ENCODE peak calls at places on chromosomes 6 and 20, in eight cellular contexts. One of them, this sample, is unnamed.

GRCh38 chr6:91659881-91660280 is 1073.0 kb upstream of the MAP3K7 start:
- DNase-seq in mammary epithelial cell: no peak
- DNase-seq in adrenal gland: no peak
- DNase-seq in AG10803: no peak
- DNase-seq in fibroblast of lung: no peak
- DNase-seq in pancreas: no peak
- DNase-seq in kidney epithelial cell: peak
- DNase-seq in epithelial cell of esophagus: no peak
- DNase-seq in this sample: no peak

GRCh38 chr6:138115877-138116660 is 8.8 kb upstream of the PERP start:
- DNase-seq in mammary epithelial cell: peak
- DNase-seq in adrenal gland: peak
- DNase-seq in AG10803: peak
- DNase-seq in fibroblast of lung: peak
- DNase-seq in pancreas: peak
- DNase-seq in kidney epithelial cell: peak
- DNase-seq in epithelial cell of esophagus: peak
- DNase-seq in this sample: peak

GRCh38 chr20:62181808-62182207 is 1.0 kb upstream of the MTG2 start:
- DNase-seq in mammary epithelial cell: no peak
- DNase-seq in adrenal gland: no peak
- DNase-seq in AG10803: no peak
- DNase-seq in fibroblast of lung: no peak
- DNase-seq in pancreas: no peak
- DNase-seq in kidney epithelial cell: no peak
- DNase-seq in epithelial cell of esophagus: no peak
- DNase-seq in this sample: no peak

GRCh38 chr6:12967686-12968085 is 251.1 kb downstream of the PHACTR1 start:
- DNase-seq in mammary epithelial cell: no peak
- DNase-seq in adrenal gland: no peak
- DNase-seq in AG10803: peak
- DNase-seq in fibroblast of lung: no peak
- DNase-seq in pancreas: no peak
- DNase-seq in kidney epithelial cell: no peak
- DNase-seq in epithelial cell of esophagus: no peak
- DNase-seq in this sample: no peak

GRCh38 chr6:11964729-11965128 is 47.4 kb upstream of the HIVEP1 start:
- DNase-seq in mammary epithelial cell: peak
- DNase-seq in adrenal gland: no peak
- DNase-seq in AG10803: peak
- DNase-seq in fibroblast of lung: no peak
- DNase-seq in pancreas: no peak
- DNase-seq in kidney epithelial cell: no peak
- DNase-seq in epithelial cell of esophagus: peak
- DNase-seq in this sample: no peak

GRCh38 chr20:37337208-37337955 is 8.6 kb upstream of the SRC start:
- DNase-seq in mammary epithelial cell: no peak
- DNase-seq in adrenal gland: no peak
- DNase-seq in AG10803: no peak
- DNase-seq in fibroblast of lung: no peak
- DNase-seq in pancreas: no peak
- DNase-seq in kidney epithelial cell: no peak
- DNase-seq in epithelial cell of esophagus: no peak
- DNase-seq in this sample: no peak

GRCh38 chr6:144580039-144580438 is 294.9 kb downstream of the UTRN start:
- DNase-seq in mammary epithelial cell: no peak
- DNase-seq in adrenal gland: no peak
- DNase-seq in AG10803: no peak
- DNase-seq in fibroblast of lung: no peak
- DNase-seq in pancreas: no peak
- DNase-seq in kidney epithelial cell: no peak
- DNase-seq in epithelial cell of esophagus: no peak
- DNase-seq in this sample: no peak

GRCh38 chr20:1934578-1935573 is 39.7 kb downstream of the SIRPA start:
- DNase-seq in mammary epithelial cell: peak
- DNase-seq in adrenal gland: peak
- DNase-seq in AG10803: peak
- DNase-seq in fibroblast of lung: peak
- DNase-seq in pancreas: peak
- DNase-seq in kidney epithelial cell: no peak
- DNase-seq in epithelial cell of esophagus: peak
- DNase-seq in this sample: no peak

GRCh38 chr6:69422474-69422873 is 374.3 kb downstream of the LMBRD1 start:
- DNase-seq in mammary epithelial cell: no peak
- DNase-seq in adrenal gland: peak
- DNase-seq in AG10803: no peak
- DNase-seq in fibroblast of lung: no peak
- DNase-seq in pancreas: no peak
- DNase-seq in kidney epithelial cell: no peak
- DNase-seq in epithelial cell of esophagus: no peak
- DNase-seq in this sample: no peak

GRCh38 chr6:152185158-152185574 is 377.7 kb downstream of the ESR1 start:
- DNase-seq in mammary epithelial cell: no peak
- DNase-seq in adrenal gland: no peak
- DNase-seq in AG10803: no peak
- DNase-seq in fibroblast of lung: no peak
- DNase-seq in pancreas: no peak
- DNase-seq in kidney epithelial cell: no peak
- DNase-seq in epithelial cell of esophagus: no peak
- DNase-seq in this sample: peak

GRCh38 chr20:58587467-58587866 is 63.6 kb upstream of the STX16 start:
- DNase-seq in mammary epithelial cell: no peak
- DNase-seq in adrenal gland: no peak
- DNase-seq in AG10803: no peak
- DNase-seq in fibroblast of lung: no peak
- DNase-seq in pancreas: no peak
- DNase-seq in kidney epithelial cell: no peak
- DNase-seq in epithelial cell of esophagus: no peak
- DNase-seq in this sample: no peak

GRCh38 chr6:142481466-142481865 is 179.7 kb downstream of the ADGRG6 start:
- DNase-seq in mammary epithelial cell: no peak
- DNase-seq in adrenal gland: no peak
- DNase-seq in AG10803: no peak
- DNase-seq in fibroblast of lung: no peak
- DNase-seq in pancreas: no peak
- DNase-seq in kidney epithelial cell: no peak
- DNase-seq in epithelial cell of esophagus: peak
- DNase-seq in this sample: no peak

GRCh38 chr20:60629206-60629605 is 622.9 kb upstream of the CDH4 start:
- DNase-seq in mammary epithelial cell: no peak
- DNase-seq in adrenal gland: no peak
- DNase-seq in AG10803: no peak
- DNase-seq in fibroblast of lung: no peak
- DNase-seq in pancreas: no peak
- DNase-seq in kidney epithelial cell: no peak
- DNase-seq in epithelial cell of esophagus: no peak
- DNase-seq in this sample: no peak

GRCh38 chr6:154167163-154167562 is 128.1 kb downstream of the OPRM1 start:
- DNase-seq in mammary epithelial cell: no peak
- DNase-seq in adrenal gland: no peak
- DNase-seq in AG10803: no peak
- DNase-seq in fibroblast of lung: no peak
- DNase-seq in pancreas: no peak
- DNase-seq in kidney epithelial cell: no peak
- DNase-seq in epithelial cell of esophagus: no peak
- DNase-seq in this sample: no peak

GRCh38 chr6:154161689-154162088 is 122.6 kb downstream of the OPRM1 start:
- DNase-seq in mammary epithelial cell: no peak
- DNase-seq in adrenal gland: no peak
- DNase-seq in AG10803: no peak
- DNase-seq in fibroblast of lung: peak
- DNase-seq in pancreas: no peak
- DNase-seq in kidney epithelial cell: no peak
- DNase-seq in epithelial cell of esophagus: no peak
- DNase-seq in this sample: no peak

GRCh38 chr6:154166140-154166539 is 127.1 kb downstream of the OPRM1 start:
- DNase-seq in mammary epithelial cell: no peak
- DNase-seq in adrenal gland: no peak
- DNase-seq in AG10803: no peak
- DNase-seq in fibroblast of lung: no peak
- DNase-seq in pancreas: no peak
- DNase-seq in kidney epithelial cell: no peak
- DNase-seq in epithelial cell of esophagus: peak
- DNase-seq in this sample: no peak

GRCh38 chr6:154165488-154165887 is 126.4 kb downstream of the OPRM1 start:
- DNase-seq in mammary epithelial cell: no peak
- DNase-seq in adrenal gland: no peak
- DNase-seq in AG10803: no peak
- DNase-seq in fibroblast of lung: peak
- DNase-seq in pancreas: no peak
- DNase-seq in kidney epithelial cell: no peak
- DNase-seq in epithelial cell of esophagus: no peak
- DNase-seq in this sample: no peak

GRCh38 chr6:154164397-154164796 is 125.4 kb downstream of the OPRM1 start:
- DNase-seq in mammary epithelial cell: no peak
- DNase-seq in adrenal gland: peak
- DNase-seq in AG10803: peak
- DNase-seq in fibroblast of lung: peak
- DNase-seq in pancreas: peak
- DNase-seq in kidney epithelial cell: no peak
- DNase-seq in epithelial cell of esophagus: no peak
- DNase-seq in this sample: no peak
- H3K4me3 ChIP-seq in mammary epithelial cell: no peak
- H3K4me3 ChIP-seq in adrenal gland: no peak
- H3K4me3 ChIP-seq in AG10803: no peak
- H3K4me3 ChIP-seq in fibroblast of lung: no peak
- H3K4me3 ChIP-seq in pancreas: no peak
- H3K4me3 ChIP-seq in kidney epithelial cell: no peak
- H3K4me3 ChIP-seq in epithelial cell of esophagus: no peak
- H3K4me3 ChIP-seq in this sample: no peak

GRCh38 chr6:14118444-14118843 is 872 bp downstream of the CD83 start:
- DNase-seq in mammary epithelial cell: no peak
- DNase-seq in adrenal gland: no peak
- DNase-seq in AG10803: no peak
- DNase-seq in fibroblast of lung: no peak
- DNase-seq in pancreas: no peak
- DNase-seq in kidney epithelial cell: no peak
- DNase-seq in epithelial cell of esophagus: no peak
- DNase-seq in this sample: no peak

GRCh38 chr6:14119764-14120163 is 2.2 kb downstream of the CD83 start:
- DNase-seq in mammary epithelial cell: no peak
- DNase-seq in adrenal gland: peak
- DNase-seq in AG10803: no peak
- DNase-seq in fibroblast of lung: peak
- DNase-seq in pancreas: no peak
- DNase-seq in kidney epithelial cell: no peak
- DNase-seq in epithelial cell of esophagus: no peak
- DNase-seq in this sample: no peak

GRCh38 chr6:14117158-14118090 is at the start of gene CD83:
- DNase-seq in mammary epithelial cell: peak
- DNase-seq in adrenal gland: peak
- DNase-seq in AG10803: peak
- DNase-seq in fibroblast of lung: peak
- DNase-seq in pancreas: peak
- DNase-seq in kidney epithelial cell: no peak
- DNase-seq in epithelial cell of esophagus: peak
- DNase-seq in this sample: peak

GRCh38 chr6:14120556-14120955 is 3.0 kb downstream of the CD83 start:
- DNase-seq in mammary epithelial cell: no peak
- DNase-seq in adrenal gland: no peak
- DNase-seq in AG10803: peak
- DNase-seq in fibroblast of lung: no peak
- DNase-seq in pancreas: no peak
- DNase-seq in kidney epithelial cell: no peak
- DNase-seq in epithelial cell of esophagus: no peak
- DNase-seq in this sample: no peak

GRCh38 chr6:14118091-14118439 is 493 bp downstream of the CD83 start:
- DNase-seq in mammary epithelial cell: no peak
- DNase-seq in adrenal gland: no peak
- DNase-seq in AG10803: no peak
- DNase-seq in fibroblast of lung: no peak
- DNase-seq in pancreas: no peak
- DNase-seq in kidney epithelial cell: no peak
- DNase-seq in epithelial cell of esophagus: no peak
- DNase-seq in this sample: no peak
- H3K4me3 ChIP-seq in mammary epithelial cell: peak
- H3K4me3 ChIP-seq in adrenal gland: peak
- H3K4me3 ChIP-seq in AG10803: peak
- H3K4me3 ChIP-seq in fibroblast of lung: peak
- H3K4me3 ChIP-seq in pancreas: peak
- H3K4me3 ChIP-seq in kidney epithelial cell: peak
- H3K4me3 ChIP-seq in epithelial cell of esophagus: peak
- H3K4me3 ChIP-seq in this sample: peak

GRCh38 chr6:150651808-150652473 is 52.3 kb downstream of the PLEKHG1 start:
- DNase-seq in mammary epithelial cell: no peak
- DNase-seq in adrenal gland: no peak
- DNase-seq in AG10803: no peak
- DNase-seq in fibroblast of lung: peak
- DNase-seq in pancreas: no peak
- DNase-seq in kidney epithelial cell: no peak
- DNase-seq in epithelial cell of esophagus: no peak
- DNase-seq in this sample: no peak

GRCh38 chr6:150641398-150642139 is 41.9 kb downstream of the PLEKHG1 start:
- DNase-seq in mammary epithelial cell: peak
- DNase-seq in adrenal gland: no peak
- DNase-seq in AG10803: peak
- DNase-seq in fibroblast of lung: peak
- DNase-seq in pancreas: no peak
- DNase-seq in kidney epithelial cell: no peak
- DNase-seq in epithelial cell of esophagus: no peak
- DNase-seq in this sample: no peak

GRCh38 chr6:150652848-150653613 is 53.3 kb downstream of the PLEKHG1 start:
- DNase-seq in mammary epithelial cell: peak
- DNase-seq in adrenal gland: no peak
- DNase-seq in AG10803: no peak
- DNase-seq in fibroblast of lung: peak
- DNase-seq in pancreas: no peak
- DNase-seq in kidney epithelial cell: no peak
- DNase-seq in epithelial cell of esophagus: peak
- DNase-seq in this sample: no peak

GRCh38 chr6:150646228-150646627 is 46.5 kb downstream of the PLEKHG1 start:
- DNase-seq in mammary epithelial cell: no peak
- DNase-seq in adrenal gland: no peak
- DNase-seq in AG10803: no peak
- DNase-seq in fibroblast of lung: no peak
- DNase-seq in pancreas: no peak
- DNase-seq in kidney epithelial cell: no peak
- DNase-seq in epithelial cell of esophagus: no peak
- DNase-seq in this sample: no peak

DNA sequence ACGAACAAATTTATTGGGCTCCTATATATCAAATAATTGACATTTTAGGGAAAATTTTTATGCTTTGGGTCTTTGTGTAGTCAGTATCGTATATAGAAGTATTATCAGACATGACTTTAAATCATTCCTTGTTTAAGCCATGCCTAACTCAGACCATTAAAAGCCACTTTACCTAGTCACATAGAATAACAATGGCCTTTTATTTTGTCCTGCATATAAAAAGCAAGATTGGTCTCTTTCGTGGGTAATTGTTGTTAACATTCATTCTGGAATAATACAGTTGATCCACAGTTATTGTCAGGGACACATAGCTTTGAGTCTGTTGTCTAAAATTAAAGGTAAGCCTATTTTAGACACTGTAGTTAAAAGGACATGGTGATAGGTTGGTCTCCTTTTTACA is 47.4 kb downstream of the PLEKHG1 start:
- DNase-seq in mammary epithelial cell: no peak
- DNase-seq in adrenal gland: no peak
- DNase-seq in AG10803: no peak
- DNase-seq in fibroblast of lung: no peak
- DNase-seq in pancreas: no peak
- DNase-seq in kidney epithelial cell: no peak
- DNase-seq in epithelial cell of esophagus: no peak
- DNase-seq in this sample: no peak
- H3K4me3 ChIP-seq in mammary epithelial cell: no peak
- H3K4me3 ChIP-seq in adrenal gland: no peak
- H3K4me3 ChIP-seq in AG10803: no peak
- H3K4me3 ChIP-seq in fibroblast of lung: no peak
- H3K4me3 ChIP-seq in pancreas: no peak
- H3K4me3 ChIP-seq in kidney epithelial cell: no peak
- H3K4me3 ChIP-seq in epithelial cell of esophagus: no peak
- H3K4me3 ChIP-seq in this sample: no peak

GRCh38 chr6:32700391-32701040 is 34.1 kb upstream of the HLA-DQB1 start:
- DNase-seq in mammary epithelial cell: peak
- DNase-seq in adrenal gland: peak
- DNase-seq in AG10803: peak
- DNase-seq in fibroblast of lung: peak
- DNase-seq in pancreas: peak
- DNase-seq in kidney epithelial cell: peak
- DNase-seq in epithelial cell of esophagus: peak
- DNase-seq in this sample: peak
- H3K4me3 ChIP-seq in mammary epithelial cell: no peak
- H3K4me3 ChIP-seq in adrenal gland: no peak
- H3K4me3 ChIP-seq in AG10803: no peak
- H3K4me3 ChIP-seq in fibroblast of lung: no peak
- H3K4me3 ChIP-seq in pancreas: no peak
- H3K4me3 ChIP-seq in kidney epithelial cell: no peak
- H3K4me3 ChIP-seq in epithelial cell of esophagus: no peak
- H3K4me3 ChIP-seq in this sample: no peak

This sample was measured in Jurkat, Clone E6-1.